ENCODE peak calls at places on chromosomes 12 and 14, in six cellular contexts. K is KG1, W is ascending aorta, Q is dermis blood vessel endothelial cell, P is AG04450, R is GM03348. O is an unnamed sample.
A peak's percentile ranks its signal among the peaks of the same experiment; 100 is the strongest.

GRCh38 chr14:94771906-94772468 is 2.1 kb upstream of the GSC start:
- DNase-seq in R (no peak), K (no peak), Q (no peak), P (no peak), W (no peak), O (no peak)

GRCh38 chr12:43832506-43833168 is 3.2 kb upstream of the TMEM117 start:
- DNase-seq in R (no peak), K (no peak), P (no peak), W (no peak), Q (no peak), O (no peak)

GRCh38 chr14:102080183-102081080 is 6.4 kb downstream of the HSP90AA1 start:
- DNase-seq in P (no peak), W (no peak), Q (no peak), R (no peak), K (no peak), O (no peak)

GRCh38 chr12:61018571-61018970 is 1241.6 kb upstream of the USP15 start:
- DNase-seq in K (no peak), Q (no peak), W (no peak), P (no peak), R (no peak), O (no peak)

GRCh38 chr12:126210026-126210425 is 1144.8 kb downstream of the AACS start:
- DNase-seq in Q (no peak), W (no peak), P (no peak), K (no peak), R (no peak), O (no peak)

GRCh38 chr12:6867407-6868210 is at the start of gene TPI1:
- DNase-seq in K (peak; percentile 10), W (no peak), P (peak; percentile 51), Q (peak; percentile 86), R (peak; percentile 96), O (peak; percentile 55)

GRCh38 chr14:93764211-93764659 is 24.1 kb downstream of the PRIMA1 start:
- DNase-seq in P (no peak), R (no peak), Q (no peak), W (no peak), K (no peak), O (no peak)

GRCh38 chr14:93150227-93151206 is 34.2 kb downstream of the MOAP1 start:
- DNase-seq in W (no peak), K (no peak), Q (peak; percentile 30), R (no peak), P (no peak), O (no peak)

GRCh38 chr12:88579572-88579940 is 715 bp downstream of the KITLG start:
- DNase-seq in R (peak; percentile 60), K (no peak), P (no peak), W (no peak), Q (peak; percentile 58), O (peak; percentile 6)

GRCh38 chr12:105487961-105488360 is 157.5 kb downstream of the C12orf75 start:
- DNase-seq in W (no peak), K (no peak), P (no peak), R (no peak), Q (peak; percentile 97), O (peak; percentile 98)

GRCh38 chr14:104184911-104185499 is 46.6 kb downstream of the KIF26A start:
- DNase-seq in W (no peak), K (no peak), R (no peak), P (no peak), Q (peak; percentile 85), O (peak; percentile 80)

O was measured in dermis microvascular lymphatic vessel endothelial cell.